ENCODE peak calls at places on chromosomes 7 and 10, in five cellular contexts. G, L, V, Z and R are unnamed samples.

GRCh38 chr7:11665381-11665780 is 166.6 kb downstream of the THSD7A start:
- DNase-seq in G (no peak), L (peak), V (peak), Z (no peak), R (no peak)

GRCh38 chr7:137135654-137136350 is 207.7 kb downstream of the PTN start:
- DNase-seq in G (no peak), L (peak), V (peak), Z (no peak), R (no peak)

GRCh38 chr7:34100661-34101060 is 195.3 kb downstream of the BMPER start:
- DNase-seq in G (no peak), L (no peak), V (no peak), Z (no peak), R (no peak)

GRCh38 chr7:95723583-95724180 is 48.7 kb upstream of the DYNC1I1 start:
- DNase-seq in G (peak), L (peak), V (peak), Z (peak), R (peak)

GRCh38 chr10:24541239-24541753 is 182.4 kb downstream of the ARHGAP21 start:
- DNase-seq in G (no peak), L (no peak), V (no peak), Z (no peak), R (no peak)

GRCh38 chr7:144720139-144720538 is 115.7 kb downstream of the TPK1 start:
- DNase-seq in G (no peak), L (peak), V (peak), Z (no peak), R (no peak)

GRCh38 chr10:30476511-30476910 is 42.5 kb downstream of the MAP3K8 start:
- DNase-seq in G (no peak), L (no peak), V (no peak), Z (no peak), R (no peak)

GRCh38 chr7:119472398-119473038 is 800.5 kb upstream of the KCND2 start:
- DNase-seq in G (no peak), L (no peak), V (no peak), Z (peak), R (peak)

GRCh38 chr7:816751-817671 is 15.3 kb upstream of the SUN1 start:
- DNase-seq in G (no peak), L (no peak), V (peak), Z (peak), R (no peak)

GRCh38 chr7:14013880-14014279 is 24.4 kb upstream of the ETV1 start:
- DNase-seq in G (no peak), L (no peak), V (no peak), Z (no peak), R (no peak)

GRCh38 chr10:15265076-15265475 is 96.6 kb upstream of the NMT2 start:
- DNase-seq in G (no peak), L (no peak), V (no peak), Z (no peak), R (no peak)

GRCh38 chr10:118967160-118967559 is 62.4 kb upstream of the NANOS1 start:
- DNase-seq in G (no peak), L (no peak), V (no peak), Z (no peak), R (no peak)

GRCh38 chr7:70585071-70585470 is 546.9 kb upstream of the GALNT17 start:
- DNase-seq in G (no peak), L (no peak), V (no peak), Z (no peak), R (no peak)

GRCh38 chr10:79390551-79391229 is 43.4 kb downstream of the PPIF start:
- DNase-seq in G (no peak), L (no peak), V (no peak), Z (no peak), R (no peak)

GRCh38 chr10:88157981-88158465 is 294.6 kb downstream of the PTEN start:
- DNase-seq in G (no peak), L (peak), V (peak), Z (no peak), R (no peak)